ENCODE peak calls at places on chromosomes 12 and 14, in ten cellular contexts. A, O, D, G, V, Z, P, U, T and N are unnamed samples.

GRCh38 chr14:91270188-91270587 is 25.7 kb upstream of the GPR68 start:
- DNase-seq in D (no peak), Z (no peak), U (no peak), G (no peak), V (no peak), T (no peak), P (no peak), A (no peak), O (no peak), N (no peak)

GRCh38 chr14:73787760-73788508 is 63.7 kb upstream of the PTGR2 start:
- DNase-seq in P (peak), V (no peak), T (no peak), G (no peak), A (no peak), D (no peak), U (no peak), Z (peak), O (no peak), N (no peak)

GRCh38 chr14:36553650-36554260 is 28.7 kb downstream of the NKX2-8 start:
- DNase-seq in D (no peak), U (no peak), Z (peak), O (peak), V (peak), A (peak), P (no peak), G (peak), T (no peak), N (peak)

GRCh38 chr14:79028281-79028680 is 858.1 kb downstream of the NRXN3 start:
- DNase-seq in D (no peak), U (no peak), Z (no peak), V (no peak), O (no peak), T (no peak), G (no peak), P (no peak), A (no peak), N (no peak)

GRCh38 chr12:52876371-52876770 is 27.6 kb upstream of the KRT78 start:
- DNase-seq in P (no peak), A (no peak), D (no peak), Z (no peak), O (no peak), V (peak), U (no peak), G (no peak), T (no peak), N (no peak)

GRCh38 chr14:104685216-104685997 is 4.0 kb upstream of the INF2 start:
- DNase-seq in V (no peak), T (no peak), O (no peak), D (no peak), G (no peak), P (no peak), A (no peak), Z (peak), U (no peak), N (no peak)

GRCh38 chr12:1531654-1532366 is 62.6 kb downstream of the FBXL14 start:
- DNase-seq in Z (peak), U (no peak), P (peak), O (no peak), A (no peak), V (no peak), T (no peak), G (no peak), D (no peak), N (no peak)

GRCh38 chr12:110647669-110648068 is 33.7 kb downstream of the TCTN1 start:
- DNase-seq in O (no peak), G (no peak), Z (no peak), P (no peak), D (no peak), U (no peak), A (no peak), V (no peak), T (peak), N (no peak)

GRCh38 chr12:53190108-53190729 is 9.5 kb upstream of the CSAD start:
- DNase-seq in U (peak), Z (peak), O (peak), G (no peak), P (peak), D (peak), A (peak), T (no peak), V (peak), N (no peak)

GRCh38 chr12:27290501-27291168 is 42.0 kb upstream of the BMAL2 start:
- DNase-seq in O (no peak), A (no peak), G (no peak), Z (no peak), P (no peak), D (no peak), U (no peak), T (no peak), V (no peak), N (no peak)

GRCh38 chr12:128388461-128388921 is 121.5 kb downstream of the TMEM132C start:
- DNase-seq in D (peak), U (no peak), P (no peak), Z (no peak), T (no peak), V (no peak), A (no peak), O (no peak), G (no peak), N (no peak)

GRCh38 chr14:77022219-77022852 is 6.2 kb downstream of the IRF2BPL start:
- DNase-seq in U (no peak), G (no peak), A (no peak), V (peak), P (no peak), D (no peak), Z (no peak), T (no peak), O (no peak), N (no peak)

GRCh38 chr14:36579573-36580140 is 2.8 kb downstream of the NKX2-8 start:
- DNase-seq in P (no peak), D (no peak), G (no peak), U (no peak), A (no peak), V (no peak), T (no peak), O (no peak), Z (no peak), N (no peak)

GRCh38 chr12:124506145-124506831 is 61.1 kb downstream of the NCOR2 start:
- DNase-seq in A (peak), D (peak), V (peak), O (no peak), P (no peak), U (no peak), G (no peak), T (no peak), Z (peak), N (no peak)

GRCh38 chr14:56414231-56414630 is 165.4 kb upstream of the TMEM260 start:
- DNase-seq in O (no peak), D (no peak), Z (no peak), A (no peak), U (no peak), T (no peak), G (no peak), P (no peak), V (no peak), N (no peak)

GRCh38 chr12:52091869-52092268 is 12.4 kb downstream of the SMIM41 start:
- DNase-seq in Z (no peak), A (no peak), V (peak), G (no peak), D (no peak), P (no peak), O (no peak), U (no peak), T (no peak), N (no peak)

GRCh38 chr14:34398024-34398423 is 64.0 kb downstream of the SPTSSA start:
- DNase-seq in P (no peak), D (no peak), G (no peak), V (no peak), Z (peak), U (no peak), T (no peak), O (no peak), A (no peak), N (no peak)

GRCh38 chr12:41206298-41206697 is 18.2 kb downstream of the PDZRN4 start:
- DNase-seq in D (no peak), G (no peak), T (no peak), O (no peak), P (no peak), U (no peak), V (no peak), Z (no peak), A (no peak), N (no peak)

GRCh38 chr14:103191856-103192835 is 68.9 kb downstream of the TNFAIP2 start:
- DNase-seq in O (no peak), G (no peak), P (peak), D (no peak), T (no peak), Z (no peak), V (no peak), U (no peak), A (peak), N (no peak)

GRCh38 chr12:81639196-81639595 is 120.0 kb downstream of the PPFIA2 start:
- DNase-seq in T (no peak), U (no peak), V (no peak), O (no peak), P (no peak), G (no peak), D (no peak), A (no peak), Z (peak), N (peak)

GRCh38 chr14:24944800-24945199 is 105.1 kb downstream of the STXBP6 start:
- DNase-seq in G (no peak), V (no peak), Z (no peak), O (no peak), D (no peak), P (no peak), T (no peak), A (peak), U (no peak), N (no peak)

GRCh38 chr14:104009297-104009696 is 67.0 kb upstream of the RD3L start:
- DNase-seq in A (no peak), P (no peak), O (no peak), G (no peak), V (no peak), Z (no peak), T (no peak), U (no peak), D (no peak), N (no peak)

GRCh38 chr14:91140672-91141071 is 26.8 kb downstream of the DGLUCY start:
- DNase-seq in D (no peak), U (no peak), Z (peak), P (no peak), T (no peak), O (peak), V (peak), A (no peak), G (no peak), N (no peak)

GRCh38 chr12:111443586-111443985 is 37.9 kb downstream of the SH2B3 start:
- DNase-seq in Z (peak), P (peak), A (peak), G (no peak), O (no peak), V (no peak), T (no peak), D (no peak), U (no peak), N (no peak)